ENCODE peak calls at places on chromosome 20, in eight cellular contexts. One of them, this sample, is unnamed.

GRCh38 chr20:34475979-34476736 is 40.1 kb upstream of the DYNLRB1 start:
- DNase-seq in esophagus squamous epithelium: no peak
- DNase-seq in K562: no peak
- DNase-seq in IMR-90: peak
- DNase-seq in stomach: peak
- DNase-seq in Peyer's patch: peak
- DNase-seq in suprapubic skin: no peak
- DNase-seq in GM12878: no peak
- DNase-seq in this sample: no peak

GRCh38 chr20:13183005-13183404 is 38.1 kb upstream of the ISM1 start:
- DNase-seq in esophagus squamous epithelium: no peak
- DNase-seq in K562: no peak
- DNase-seq in IMR-90: no peak
- DNase-seq in stomach: no peak
- DNase-seq in Peyer's patch: no peak
- DNase-seq in suprapubic skin: no peak
- DNase-seq in GM12878: no peak
- DNase-seq in this sample: no peak

GRCh38 chr20:10263385-10264165 is 44.9 kb downstream of the SNAP25 start:
- DNase-seq in esophagus squamous epithelium: no peak
- DNase-seq in K562: no peak
- DNase-seq in IMR-90: peak
- DNase-seq in stomach: no peak
- DNase-seq in Peyer's patch: no peak
- DNase-seq in suprapubic skin: no peak
- DNase-seq in GM12878: no peak
- DNase-seq in this sample: no peak

GRCh38 chr20:60727425-60727824 is 524.6 kb upstream of the CDH4 start:
- DNase-seq in esophagus squamous epithelium: no peak
- DNase-seq in K562: no peak
- DNase-seq in IMR-90: no peak
- DNase-seq in stomach: no peak
- DNase-seq in Peyer's patch: no peak
- DNase-seq in suprapubic skin: no peak
- DNase-seq in GM12878: no peak
- DNase-seq in this sample: no peak

GRCh38 chr20:7841291-7841966 is 98.8 kb downstream of the HAO1 start:
- DNase-seq in esophagus squamous epithelium: no peak
- DNase-seq in K562: no peak
- DNase-seq in IMR-90: peak
- DNase-seq in stomach: no peak
- DNase-seq in Peyer's patch: no peak
- DNase-seq in suprapubic skin: no peak
- DNase-seq in GM12878: no peak
- DNase-seq in this sample: peak

GRCh38 chr20:13852321-13852720 is 67.5 kb downstream of the NDUFAF5 start:
- DNase-seq in esophagus squamous epithelium: no peak
- DNase-seq in K562: no peak
- DNase-seq in IMR-90: no peak
- DNase-seq in stomach: no peak
- DNase-seq in Peyer's patch: no peak
- DNase-seq in suprapubic skin: no peak
- DNase-seq in GM12878: no peak
- DNase-seq in this sample: no peak

GRCh38 chr20:36717657-36718056 is 28.2 kb downstream of the NDRG3 start:
- DNase-seq in esophagus squamous epithelium: no peak
- DNase-seq in K562: peak
- DNase-seq in IMR-90: no peak
- DNase-seq in stomach: no peak
- DNase-seq in Peyer's patch: no peak
- DNase-seq in suprapubic skin: no peak
- DNase-seq in GM12878: no peak
- DNase-seq in this sample: no peak

GRCh38 chr20:1204061-1204460 is 807 bp downstream of the C20orf202 start:
- DNase-seq in esophagus squamous epithelium: no peak
- DNase-seq in K562: no peak
- DNase-seq in IMR-90: no peak
- DNase-seq in stomach: no peak
- DNase-seq in Peyer's patch: no peak
- DNase-seq in suprapubic skin: no peak
- DNase-seq in GM12878: no peak
- DNase-seq in this sample: no peak

GRCh38 chr20:10079964-10080363 is 45.2 kb downstream of the ANKEF1 start:
- DNase-seq in esophagus squamous epithelium: no peak
- DNase-seq in K562: no peak
- DNase-seq in IMR-90: peak
- DNase-seq in stomach: no peak
- DNase-seq in Peyer's patch: no peak
- DNase-seq in suprapubic skin: no peak
- DNase-seq in GM12878: no peak
- DNase-seq in this sample: no peak

GRCh38 chr20:20266552-20266951 is 101.4 kb upstream of the INSM1 start:
- DNase-seq in esophagus squamous epithelium: no peak
- DNase-seq in K562: no peak
- DNase-seq in IMR-90: no peak
- DNase-seq in stomach: no peak
- DNase-seq in Peyer's patch: no peak
- DNase-seq in suprapubic skin: no peak
- DNase-seq in GM12878: no peak
- DNase-seq in this sample: no peak

GRCh38 chr20:18165553-18165952 is 27.9 kb downstream of the KAT14 start:
- DNase-seq in esophagus squamous epithelium: no peak
- DNase-seq in K562: no peak
- DNase-seq in IMR-90: peak
- DNase-seq in stomach: no peak
- DNase-seq in Peyer's patch: no peak
- DNase-seq in suprapubic skin: no peak
- DNase-seq in GM12878: no peak
- DNase-seq in this sample: no peak

GRCh38 chr20:8996817-8997512 is 71.9 kb upstream of the PLCB4 start:
- DNase-seq in esophagus squamous epithelium: no peak
- DNase-seq in K562: no peak
- DNase-seq in IMR-90: no peak
- DNase-seq in stomach: no peak
- DNase-seq in Peyer's patch: no peak
- DNase-seq in suprapubic skin: no peak
- DNase-seq in GM12878: no peak
- DNase-seq in this sample: no peak

GRCh38 chr20:61252601-61253263 is 671 bp downstream of the CDH4 start:
- DNase-seq in esophagus squamous epithelium: no peak
- DNase-seq in K562: no peak
- DNase-seq in IMR-90: peak
- DNase-seq in stomach: no peak
- DNase-seq in Peyer's patch: no peak
- DNase-seq in suprapubic skin: no peak
- DNase-seq in GM12878: no peak
- DNase-seq in this sample: peak

GRCh38 chr20:44256961-44257360 is 9.9 kb downstream of the GDAP1L1 start:
- DNase-seq in esophagus squamous epithelium: no peak
- DNase-seq in K562: no peak
- DNase-seq in IMR-90: no peak
- DNase-seq in stomach: no peak
- DNase-seq in Peyer's patch: no peak
- DNase-seq in suprapubic skin: no peak
- DNase-seq in GM12878: no peak
- DNase-seq in this sample: no peak
- TF ChIP-seq POLR2A in esophagus squamous epithelium: no peak
- TF ChIP-seq POLR2A in K562: no peak
- TF ChIP-seq POLR2A in IMR-90: no peak
- TF ChIP-seq POLR2A in stomach: no peak
- TF ChIP-seq POLR2A in Peyer's patch: no peak
- TF ChIP-seq POLR2A in suprapubic skin: no peak
- TF ChIP-seq POLR2A in GM12878: no peak
- TF ChIP-seq POLR2A in this sample: no peak

DNA sequence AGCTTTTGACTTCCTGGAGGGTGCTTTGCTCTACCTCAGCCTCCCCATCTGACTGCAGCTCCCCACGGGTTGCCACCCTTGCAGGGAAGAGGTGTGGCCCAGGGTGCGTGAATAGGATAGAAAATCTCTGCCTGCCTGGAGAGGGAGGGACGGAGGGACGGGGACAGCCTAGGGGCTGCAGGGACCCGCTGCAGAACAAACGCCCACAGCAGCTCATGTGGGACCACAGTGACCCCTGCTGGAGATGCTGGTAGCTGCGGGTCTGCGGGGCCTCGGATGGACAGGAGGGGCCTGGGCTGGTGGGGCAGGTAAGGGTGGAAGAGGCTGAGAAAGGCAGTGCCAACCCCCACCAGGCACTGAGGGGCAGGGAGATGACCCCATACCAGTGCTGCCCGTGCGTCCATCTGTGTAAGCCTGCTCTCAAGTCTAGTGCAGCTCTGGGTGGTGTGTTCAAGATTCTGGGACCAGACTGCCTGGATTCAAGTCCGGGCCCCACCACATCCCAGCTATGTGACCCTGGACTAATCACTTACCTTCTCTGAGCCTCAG is 39.4 kb downstream of the KIAA1755 start:
- DNase-seq in esophagus squamous epithelium: no peak
- DNase-seq in K562: peak
- DNase-seq in IMR-90: peak
- DNase-seq in stomach: peak
- DNase-seq in Peyer's patch: peak
- DNase-seq in suprapubic skin: peak
- DNase-seq in GM12878: no peak
- DNase-seq in this sample: peak
- TF ChIP-seq POLR2A in esophagus squamous epithelium: no peak
- TF ChIP-seq POLR2A in K562: no peak
- TF ChIP-seq POLR2A in IMR-90: peak
- TF ChIP-seq POLR2A in stomach: no peak
- TF ChIP-seq POLR2A in Peyer's patch: no peak
- TF ChIP-seq POLR2A in suprapubic skin: no peak
- TF ChIP-seq POLR2A in GM12878: no peak
- TF ChIP-seq POLR2A in this sample: no peak

DNA sequence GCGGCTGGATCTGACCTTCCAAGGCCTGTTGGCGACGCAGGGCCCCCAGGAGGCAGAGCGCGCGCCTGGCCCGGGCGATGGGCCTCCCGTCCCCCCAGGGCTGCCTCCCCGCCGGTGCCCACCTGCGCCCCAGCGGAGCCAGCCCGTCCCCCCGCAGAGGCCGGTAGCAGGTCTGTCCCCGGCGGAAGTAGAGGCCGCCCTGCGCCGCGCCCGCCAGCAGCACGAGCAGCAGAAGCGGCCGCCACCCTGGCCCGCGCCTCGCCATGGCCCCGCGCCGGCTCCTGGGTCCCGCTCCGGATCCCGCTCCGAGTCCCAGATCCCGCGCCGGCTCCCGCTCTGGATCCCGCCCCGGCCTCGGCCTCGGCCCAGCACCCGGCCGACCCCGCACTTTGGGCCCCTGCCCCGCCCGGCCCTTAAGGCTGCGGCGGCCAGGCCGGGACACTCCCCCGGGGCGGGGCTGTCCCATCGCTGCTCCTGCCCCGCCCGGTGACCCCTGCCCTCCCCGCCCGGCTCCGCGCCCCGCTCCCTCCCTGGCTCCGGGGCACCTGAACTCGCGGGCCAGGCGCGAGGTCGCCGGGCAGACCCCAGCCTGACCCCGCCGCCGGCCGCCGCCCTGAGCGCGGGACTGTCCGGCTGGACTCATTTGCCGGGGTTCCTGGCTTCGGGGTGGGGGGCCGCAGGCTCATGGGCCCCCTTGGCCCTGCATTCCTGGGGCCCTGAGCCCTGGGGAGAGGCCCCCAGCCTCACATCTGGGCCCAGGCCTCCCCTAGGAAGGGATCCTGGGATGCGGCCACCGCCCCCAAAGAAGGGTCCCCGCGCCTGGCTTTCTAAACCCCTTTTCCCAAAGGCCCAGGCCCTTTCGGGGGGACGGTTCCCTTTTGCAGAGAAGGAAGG is at the start of gene CTSZ:
- DNase-seq in esophagus squamous epithelium: no peak
- DNase-seq in K562: peak
- DNase-seq in IMR-90: no peak
- DNase-seq in stomach: peak
- DNase-seq in Peyer's patch: peak
- DNase-seq in suprapubic skin: no peak
- DNase-seq in GM12878: no peak
- DNase-seq in this sample: peak
- TF ChIP-seq POLR2A in esophagus squamous epithelium: peak
- TF ChIP-seq POLR2A in K562: no peak
- TF ChIP-seq POLR2A in IMR-90: peak
- TF ChIP-seq POLR2A in stomach: no peak
- TF ChIP-seq POLR2A in Peyer's patch: peak
- TF ChIP-seq POLR2A in suprapubic skin: peak
- TF ChIP-seq POLR2A in GM12878: peak
- TF ChIP-seq POLR2A in this sample: peak

GRCh38 chr20:57867181-57867803 is 157.5 kb upstream of the PMEPA1 start:
- DNase-seq in esophagus squamous epithelium: no peak
- DNase-seq in K562: no peak
- DNase-seq in IMR-90: no peak
- DNase-seq in stomach: no peak
- DNase-seq in Peyer's patch: no peak
- DNase-seq in suprapubic skin: no peak
- DNase-seq in GM12878: no peak
- DNase-seq in this sample: no peak

GRCh38 chr20:57869951-57870315 is 160.1 kb upstream of the PMEPA1 start:
- DNase-seq in esophagus squamous epithelium: no peak
- DNase-seq in K562: no peak
- DNase-seq in IMR-90: no peak
- DNase-seq in stomach: no peak
- DNase-seq in Peyer's patch: no peak
- DNase-seq in suprapubic skin: no peak
- DNase-seq in GM12878: no peak
- DNase-seq in this sample: no peak

GRCh38 chr20:57869291-57869950 is 159.6 kb upstream of the PMEPA1 start:
- DNase-seq in esophagus squamous epithelium: no peak
- DNase-seq in K562: no peak
- DNase-seq in IMR-90: no peak
- DNase-seq in stomach: no peak
- DNase-seq in Peyer's patch: no peak
- DNase-seq in suprapubic skin: no peak
- DNase-seq in GM12878: no peak
- DNase-seq in this sample: no peak

GRCh38 chr20:57867807-57868206 is 158.0 kb upstream of the PMEPA1 start:
- DNase-seq in esophagus squamous epithelium: no peak
- DNase-seq in K562: no peak
- DNase-seq in IMR-90: no peak
- DNase-seq in stomach: no peak
- DNase-seq in Peyer's patch: no peak
- DNase-seq in suprapubic skin: no peak
- DNase-seq in GM12878: no peak
- DNase-seq in this sample: no peak

GRCh38 chr20:57868310-57868709 is 158.5 kb upstream of the PMEPA1 start:
- DNase-seq in esophagus squamous epithelium: no peak
- DNase-seq in K562: no peak
- DNase-seq in IMR-90: no peak
- DNase-seq in stomach: no peak
- DNase-seq in Peyer's patch: no peak
- DNase-seq in suprapubic skin: no peak
- DNase-seq in GM12878: no peak
- DNase-seq in this sample: no peak
- TF ChIP-seq POLR2A in esophagus squamous epithelium: no peak
- TF ChIP-seq POLR2A in K562: no peak
- TF ChIP-seq POLR2A in IMR-90: no peak
- TF ChIP-seq POLR2A in stomach: no peak
- TF ChIP-seq POLR2A in Peyer's patch: no peak
- TF ChIP-seq POLR2A in suprapubic skin: no peak
- TF ChIP-seq POLR2A in GM12878: no peak
- TF ChIP-seq POLR2A in this sample: no peak